ENCODE peak calls at places on chromosomes 1 and 21, in ten cellular contexts. H is astrocyte of the cerebellum, D is endothelial cell, G is tibial nerve, V is B cell, X is BE2C, C is AG04449, K is cardiac fibroblast, A is PC-3, N is fibroblast of pulmonary artery. J is an unnamed sample.

GRCh38 chr1:61424382-61424781 is 300.6 kb downstream of the TM2D1 start:
- DNase-seq in D (no peak), C (no peak), K (no peak), H (no peak), A (peak; percentile 89), N (no peak), X (no peak), V (no peak), G (no peak), J (no peak)

GRCh38 chr1:85220756-85221166 is 19.9 kb upstream of the SYDE2 start:
- DNase-seq in H (no peak), N (peak; percentile 60), V (no peak), C (no peak), X (no peak), A (no peak), K (no peak), D (no peak), G (no peak), J (no peak)

GRCh38 chr1:165686121-165686970 is 12.0 kb downstream of the ALDH9A1 start:
- DNase-seq in H (no peak), V (peak; percentile 39), N (no peak), C (no peak), D (no peak), X (no peak), A (peak; percentile 8), K (no peak), G (no peak), J (no peak)

GRCh38 chr1:50420689-50421365 is 2.4 kb downstream of the DMRTA2 start:
- DNase-seq in C (no peak), G (no peak), A (no peak), D (peak; percentile 41), N (no peak), K (no peak), X (no peak), V (no peak), H (no peak), J (no peak)

GRCh38 chr1:179169616-179170467 is 59.6 kb downstream of the ABL2 start:
- DNase-seq in G (no peak), X (no peak), A (peak; percentile 64), H (peak; percentile 52), D (no peak), V (no peak), K (peak; percentile 86), C (no peak), N (peak; percentile 87), J (no peak)

GRCh38 chr1:44810101-44810761 is 1.9 kb downstream of the BTBD19 start:
- DNase-seq in N (no peak), D (no peak), H (no peak), C (no peak), A (peak; percentile 16), X (no peak), K (no peak), G (peak; percentile 43), V (peak; percentile 49), J (no peak)

GRCh38 chr21:20971296-20971921 is 26.8 kb upstream of the NCAM2 start:
- DNase-seq in H (peak; percentile 68), A (peak; percentile 62), G (peak; percentile 56), C (peak; percentile 31), K (peak; percentile 71), N (peak; percentile 69), D (peak; percentile 51), X (peak; percentile 74), V (no peak), J (no peak)

GRCh38 chr1:245877976-245878375 is 629.1 kb downstream of the SMYD3 start:
- DNase-seq in K (no peak), D (no peak), G (no peak), V (no peak), C (no peak), X (no peak), H (no peak), N (no peak), A (no peak), J (no peak)

GRCh38 chr1:208885046-208885445 is 640.9 kb upstream of the PLXNA2 start:
- DNase-seq in K (no peak), C (no peak), X (no peak), H (no peak), A (no peak), V (no peak), N (no peak), D (no peak), G (no peak), J (no peak)

GRCh38 chr1:29236743-29236992 is 346 bp downstream of the PTPRU start:
- DNase-seq in X (peak; percentile 11), H (no peak), V (no peak), N (peak; percentile 36), C (no peak), A (no peak), K (peak; percentile 33), D (no peak), G (no peak), J (no peak)

GRCh38 chr21:46029201-46029924 is 47.8 kb downstream of the COL6A1 start:
- DNase-seq in A (no peak), K (no peak), N (peak; percentile 14), D (no peak), C (no peak), G (no peak), V (no peak), X (no peak), H (no peak), J (no peak)

GRCh38 chr1:150006881-150007401 is 3.6 kb downstream of the OTUD7B start:
- DNase-seq in N (peak; percentile 62), G (no peak), X (no peak), K (peak; percentile 68), H (no peak), V (no peak), A (peak; percentile 54), C (no peak), D (no peak), J (no peak)

DNA sequence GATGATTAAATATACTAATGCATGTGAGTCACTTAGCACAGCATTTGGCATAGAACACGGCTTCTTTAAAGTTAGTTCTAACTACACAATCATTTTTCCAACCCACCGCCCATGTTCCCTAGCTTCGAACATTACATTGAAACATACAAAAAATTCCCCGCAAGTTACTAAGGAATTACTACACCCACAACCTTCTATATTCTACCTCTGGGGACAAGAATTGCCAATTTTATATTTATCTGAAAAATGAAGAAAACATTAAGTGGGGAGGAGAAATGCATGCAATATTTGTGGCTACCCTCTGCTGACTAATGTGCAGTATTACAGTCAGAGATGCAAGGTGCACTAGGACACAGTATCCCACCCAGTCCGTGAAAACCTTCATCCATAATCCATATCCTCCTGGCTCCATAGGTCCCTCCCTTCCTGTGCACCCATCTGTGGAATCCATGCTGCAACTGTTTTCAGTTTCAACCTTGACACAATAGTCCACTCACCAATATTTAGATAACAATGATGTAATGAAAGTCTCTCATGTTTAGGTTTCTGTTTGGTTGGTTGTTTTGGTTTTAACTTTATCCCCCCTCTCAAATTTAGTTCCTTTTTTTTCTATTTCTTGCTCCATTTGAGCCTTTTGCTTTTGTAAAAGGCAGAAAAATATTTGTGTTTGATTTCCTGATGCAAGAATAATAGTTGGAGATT is 31.6 kb downstream of the RGS5 start:
- DNase-seq in G (no peak), V (no peak), K (peak; percentile 80), N (peak; percentile 68), D (no peak), A (peak; percentile 64), H (no peak), X (no peak), C (no peak), J (no peak)
- TF ChIP-seq CTCF in G (peak; percentile 13), V (no peak), K (peak; percentile 63), N (peak; percentile 69), D (peak; percentile 32), A (peak; percentile 84), H (peak; percentile 65), X (peak; percentile 53), C (peak; percentile 46), J (peak; percentile 37)

GRCh38 chr1:18666317-18666920 is 35.8 kb downstream of the PAX7 start:
- DNase-seq in X (no peak), H (no peak), N (no peak), G (no peak), D (no peak), K (no peak), A (peak; percentile 90), C (no peak), V (no peak), J (no peak)

GRCh38 chr1:18670267-18670910 is 39.7 kb downstream of the PAX7 start:
- DNase-seq in N (no peak), H (no peak), V (no peak), D (no peak), G (no peak), K (no peak), C (no peak), A (peak; percentile 50), X (peak; percentile 11), J (no peak)

GRCh38 chr1:18668051-18668450 is 37.4 kb downstream of the PAX7 start:
- DNase-seq in V (no peak), A (peak; percentile 86), D (no peak), H (no peak), G (no peak), N (no peak), K (no peak), X (no peak), C (no peak), J (no peak)

GRCh38 chr1:18667333-18667732 is 36.7 kb downstream of the PAX7 start:
- DNase-seq in G (no peak), H (no peak), K (no peak), V (no peak), D (no peak), C (no peak), N (no peak), A (no peak), X (no peak), J (no peak)

GRCh38 chr1:18668750-18669404 is 38.2 kb downstream of the PAX7 start:
- DNase-seq in H (no peak), N (no peak), A (peak; percentile 95), G (no peak), C (no peak), X (no peak), D (no peak), K (no peak), V (no peak), J (no peak)
- TF ChIP-seq CTCF in H (no peak), N (no peak), A (no peak), G (no peak), C (no peak), X (no peak), D (no peak), K (no peak), V (no peak), J (no peak)

GRCh38 chr1:228463559-228464455 is 23.4 kb upstream of the RNF187 start:
- DNase-seq in D (peak; percentile 31), G (no peak), V (no peak), A (no peak), H (no peak), K (peak; percentile 20), X (peak; percentile 69), N (peak; percentile 29), C (no peak), J (no peak)
- TF ChIP-seq CTCF in D (peak; percentile 27), G (no peak), V (no peak), A (peak; percentile 29), H (no peak), K (peak; percentile 1), X (peak; percentile 42), N (no peak), C (peak; percentile 3), J (no peak)

GRCh38 chr1:244841274-244841927 is 5.9 kb downstream of the COX20 start:
- DNase-seq in G (no peak), H (no peak), D (no peak), A (no peak), C (no peak), N (no peak), X (no peak), V (no peak), K (no peak), J (no peak)
- TF ChIP-seq CTCF in G (no peak), H (no peak), D (no peak), A (no peak), C (no peak), N (no peak), X (no peak), V (no peak), K (no peak), J (no peak)